ENCODE peak calls at places on chromosomes 1 and 21, in seven cellular contexts. Q is HCT116, D is WTC11, F is HepG2, L is GM12878, K is H1, B is K562. O is an unnamed sample.

GRCh38 chr1:113021430-113022085 is 51.4 kb upstream of the LRIG2 start:
- DNase-seq in Q (no peak), D (no peak), F (peak; percentile 74), L (no peak), K (no peak), B (no peak), O (no peak)

GRCh38 chr1:230267338-230268065 is 158.6 kb downstream of the PGBD5 start:
- DNase-seq in Q (no peak), D (no peak), F (no peak), L (no peak), K (no peak), B (no peak), O (no peak)

GRCh38 chr1:207866471-207867135 is 44.3 kb downstream of the CD34 start:
- DNase-seq in Q (no peak), D (no peak), F (no peak), L (no peak), K (no peak), B (no peak), O (no peak)

GRCh38 chr1:228398741-228399461 is 7.7 kb downstream of the TRIM11 start:
- DNase-seq in Q (no peak), D (no peak), F (no peak), L (no peak), K (no peak), B (no peak), O (no peak)

GRCh38 chr1:197841828-197842573 is 60.4 kb upstream of the C1orf53 start:
- DNase-seq in Q (no peak), D (no peak), F (no peak), L (no peak), K (no peak), B (no peak), O (no peak)

GRCh38 chr1:12532405-12533315 is 85.3 kb downstream of the DHRS3 start:
- DNase-seq in Q (no peak), D (no peak), F (no peak), L (no peak), K (no peak), B (no peak), O (no peak)

GRCh38 chr21:25881524-25882376 is 147.0 kb downstream of the GABPA start:
- DNase-seq in Q (peak; percentile 41), D (peak; percentile 66), F (peak; percentile 39), L (peak; percentile 9), K (no peak), B (peak; percentile 75), O (peak; percentile 78)

GRCh38 chr1:201970334-201971159 is 11.9 kb upstream of the RNPEP start:
- DNase-seq in Q (no peak), D (no peak), F (no peak), L (no peak), K (no peak), B (no peak), O (no peak)

GRCh38 chr1:20665736-20666135 is 4.6 kb upstream of the DDOST start:
- DNase-seq in Q (no peak), D (no peak), F (no peak), L (no peak), K (no peak), B (no peak), O (no peak)

GRCh38 chr1:234537236-234537635 is 58.3 kb upstream of the TARBP1 start:
- DNase-seq in Q (no peak), D (no peak), F (no peak), L (no peak), K (no peak), B (no peak), O (no peak)

GRCh38 chr1:160997323-160998038 is 23.5 kb downstream of the F11R start:
- DNase-seq in Q (peak; percentile 51), D (peak; percentile 64), F (peak; percentile 61), L (no peak), K (no peak), B (peak; percentile 69), O (peak; percentile 70)

GRCh38 chr1:3352952-3353331 is 101.5 kb upstream of the ARHGEF16 start:
- DNase-seq in Q (no peak), D (no peak), F (no peak), L (no peak), K (no peak), B (no peak), O (peak; percentile 32)

GRCh38 chr1:53851571-53852282 is 13.6 kb upstream of the NDC1 start:
- DNase-seq in Q (no peak), D (no peak), F (peak; percentile 23), L (no peak), K (no peak), B (no peak), O (no peak)

GRCh38 chr1:18583326-18583941 is 47.2 kb upstream of the PAX7 start:
- DNase-seq in Q (no peak), D (peak; percentile 35), F (no peak), L (no peak), K (no peak), B (no peak), O (no peak)

GRCh38 chr1:209162651-209163050 is 420.9 kb upstream of the CAMK1G start:
- DNase-seq in Q (no peak), D (no peak), F (no peak), L (no peak), K (no peak), B (no peak), O (no peak)

GRCh38 chr1:8239306-8240023 is 78.4 kb upstream of the SLC45A1 start:
- DNase-seq in Q (no peak), D (peak; percentile 58), F (peak; percentile 94), L (no peak), K (no peak), B (no peak), O (no peak)

GRCh38 chr1:16189003-16189402 is 23.4 kb downstream of the ARHGEF19 start:
- DNase-seq in Q (no peak), D (no peak), F (no peak), L (no peak), K (no peak), B (no peak), O (no peak)

GRCh38 chr1:181324797-181325616 is 158.3 kb upstream of the CACNA1E start:
- DNase-seq in Q (peak; percentile 66), D (no peak), F (no peak), L (no peak), K (no peak), B (no peak), O (no peak)

GRCh38 chr1:62131093-62131725 is 63.4 kb upstream of the L1TD1 start:
- DNase-seq in Q (no peak), D (peak; percentile 64), F (peak; percentile 50), L (no peak), K (no peak), B (peak; percentile 56), O (peak; percentile 88)

GRCh38 chr1:26582836-26583460 is 53.4 kb downstream of the RPS6KA1 start:
- DNase-seq in Q (no peak), D (no peak), F (no peak), L (peak; percentile 56), K (no peak), B (no peak), O (no peak)

GRCh38 chr1:82162526-82163420 is 362.0 kb downstream of the ADGRL2 start:
- DNase-seq in Q (no peak), D (no peak), F (no peak), L (no peak), K (no peak), B (no peak), O (no peak)

GRCh38 chr21:34092241-34092921 is 19.0 kb downstream of the MRPS6 start:
- DNase-seq in Q (no peak), D (no peak), F (no peak), L (no peak), K (no peak), B (no peak), O (no peak)

GRCh38 chr1:171422489-171422888 is 62.8 kb upstream of the PRRC2C start:
- DNase-seq in Q (no peak), D (no peak), F (no peak), L (no peak), K (no peak), B (no peak), O (no peak)

DNA sequence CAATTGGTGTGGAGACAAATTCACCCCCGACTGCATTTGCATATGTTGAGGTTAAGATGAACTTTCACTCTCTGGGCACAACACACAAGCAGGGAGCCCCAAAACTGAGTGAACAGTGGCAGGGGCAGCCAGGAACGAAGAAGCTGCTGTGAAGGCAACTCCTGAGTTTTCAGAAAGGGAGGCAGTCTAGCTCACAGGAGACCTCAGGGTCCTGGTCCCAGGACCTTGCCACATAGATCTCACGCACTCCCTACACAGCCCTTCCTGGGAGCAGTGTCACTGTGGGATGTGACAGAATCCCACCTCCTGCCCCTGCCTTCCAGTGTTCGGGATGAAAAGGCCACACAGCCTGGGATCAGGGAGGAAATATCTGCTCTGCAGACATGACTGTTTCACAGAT is 60.9 kb downstream of the KCND3 start:
- DNase-seq in Q (no peak), D (no peak), F (no peak), L (no peak), K (no peak), B (no peak), O (no peak)
- TF ChIP-seq SP1 in Q (no peak), D (no peak), F (no peak), L (no peak), K (no peak), B (no peak), O (no peak)

GRCh38 chr1:193102662-193103061 is 2.6 kb downstream of the GLRX2 start:
- DNase-seq in Q (no peak), D (no peak), F (peak; percentile 28), L (no peak), K (no peak), B (no peak), O (no peak)

GRCh38 chr1:193105821-193106177 is 585 bp upstream of the GLRX2 start:
- DNase-seq in Q (no peak), D (no peak), F (no peak), L (no peak), K (no peak), B (no peak), O (no peak)

GRCh38 chr1:193103759-193104495 is 1.3 kb downstream of the GLRX2 start:
- DNase-seq in Q (no peak), D (no peak), F (no peak), L (no peak), K (no peak), B (no peak), O (no peak)

GRCh38 chr1:193104906-193105820 is at the start of gene GLRX2:
- DNase-seq in Q (peak; percentile 71), D (peak; percentile 86), F (peak; percentile 66), L (no peak), K (no peak), B (peak; percentile 98), O (peak; percentile 91)

DNA sequence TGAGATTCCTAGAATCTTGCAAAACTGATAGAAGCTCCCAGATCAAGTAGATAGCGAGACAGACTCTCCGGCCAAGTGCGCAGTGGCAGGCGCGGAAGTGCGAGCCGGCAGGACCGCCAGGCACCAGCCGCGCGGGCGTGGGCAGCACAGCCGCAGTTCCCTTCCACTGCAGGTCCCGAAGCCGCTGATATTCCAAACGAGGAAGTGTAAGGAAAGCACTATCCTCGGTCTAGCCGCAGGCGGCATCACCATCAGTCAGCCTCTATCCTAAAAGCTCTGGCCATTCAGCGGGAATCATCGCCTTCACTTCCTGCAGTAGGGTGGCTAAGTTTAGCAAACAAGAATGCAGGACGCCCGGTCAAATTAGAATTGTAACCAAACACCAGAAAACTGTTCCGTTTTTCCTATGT is 713 bp downstream of the GLRX2 start:
- DNase-seq in Q (peak; percentile 28), D (peak; percentile 38), F (peak; percentile 23), L (no peak), K (no peak), B (peak; percentile 49), O (peak; percentile 55)
- TF ChIP-seq SP1 in Q (no peak), D (no peak), F (no peak), L (no peak), K (no peak), B (no peak), O (no peak)

GRCh38 chr1:156122519-156123355 is 8.2 kb downstream of the LMNA start:
- DNase-seq in Q (no peak), D (no peak), F (peak; percentile 70), L (no peak), K (no peak), B (peak; percentile 55), O (no peak)
- TF ChIP-seq SP1 in Q (no peak), D (no peak), F (no peak), L (no peak), K (no peak), B (peak; percentile 18), O (no peak)

GRCh38 chr1:156865258-156865657 is 4.6 kb downstream of the NTRK1 start:
- DNase-seq in Q (no peak), D (no peak), F (no peak), L (no peak), K (no peak), B (no peak), O (no peak)
- TF ChIP-seq SP1 in Q (no peak), D (no peak), F (no peak), L (no peak), K (no peak), B (no peak), O (no peak)